ENCODE peak calls at places on chromosomes 6 and 20, in five cellular contexts. H is ELR; M is mammary epithelial cell; L is IMR-90; J is stimulated activated CD4-positive, alpha-beta T cell treated with anti-CD3 and anti-CD28 coated beads, TNF-alpha, amount 100 ng/mL, for 24 hours. P is an unnamed sample.

GRCh38 chr6:29255530-29255929 is 46.0 kb upstream of the OR14J1 start:
- DNase-seq in H (peak; percentile 1), M (no peak), L (no peak), J (no peak), P (no peak)

GRCh38 chr6:149895702-149896310 is 2.1 kb downstream of the RAET1E start:
- DNase-seq in H (peak; percentile 94), M (peak; percentile 76), L (peak; percentile 62), J (no peak), P (peak; percentile 49)

GRCh38 chr20:45704969-45705637 is at the start of gene WFDC10B:
- DNase-seq in H (no peak), M (peak; percentile 21), L (no peak), J (no peak), P (no peak)

GRCh38 chr6:37477186-37477585 is 22.5 kb downstream of the CCDC167 start:
- DNase-seq in H (no peak), M (no peak), L (no peak), J (no peak), P (no peak)

GRCh38 chr20:43751167-43752050 is 24.6 kb upstream of the GTSF1L start:
- DNase-seq in H (peak; percentile 98), M (peak; percentile 90), L (peak; percentile 92), J (peak; percentile 47), P (peak; percentile 75)

GRCh38 chr6:116385462-116385807 is 14.7 kb downstream of the DSE start:
- DNase-seq in H (peak; percentile 86), M (peak; percentile 91), L (peak; percentile 82), J (no peak), P (peak; percentile 65)

GRCh38 chr6:97186416-97186999 is 96.5 kb downstream of the MMS22L start:
- DNase-seq in H (peak; percentile 75), M (peak; percentile 48), L (peak; percentile 65), J (peak; percentile 43), P (peak; percentile 82)

GRCh38 chr20:44861547-44862006 is 23.9 kb upstream of the YWHAB start:
- DNase-seq in H (peak; percentile 36), M (peak; percentile 20), L (peak; percentile 18), J (no peak), P (peak; percentile 62)

GRCh38 chr6:7632501-7633290 is 42.7 kb downstream of the SNRNP48 start:
- DNase-seq in H (no peak), M (no peak), L (no peak), J (no peak), P (no peak)

GRCh38 chr6:91088515-91088914 is 501.6 kb upstream of the MAP3K7 start:
- DNase-seq in H (no peak), M (no peak), L (no peak), J (no peak), P (no peak)

GRCh38 chr6:144378437-144378836 is 93.3 kb downstream of the UTRN start:
- DNase-seq in H (peak; percentile 38), M (peak; percentile 49), L (peak; percentile 27), J (no peak), P (no peak)

GRCh38 chr6:37612475-37612874 is 85.2 kb downstream of the MDGA1 start:
- DNase-seq in H (peak; percentile 54), M (peak; percentile 14), L (peak; percentile 37), J (no peak), P (peak; percentile 10)

GRCh38 chr20:25139061-25139705 is 56.3 kb upstream of the ENTPD6 start:
- DNase-seq in H (no peak), M (no peak), L (no peak), J (no peak), P (no peak)

GRCh38 chr6:39835856-39836442 is 43.8 kb downstream of the DAAM2 start:
- DNase-seq in H (no peak), M (no peak), L (peak; percentile 37), J (no peak), P (peak; percentile 31)

GRCh38 chr6:63537126-63537958 is 34.9 kb upstream of the LOC128125822 start:
- DNase-seq in H (peak; percentile 17), M (peak; percentile 94), L (no peak), J (no peak), P (no peak)

GRCh38 chr20:53550590-53551187 is 43.0 kb downstream of the ZNF217 start:
- DNase-seq in H (no peak), M (no peak), L (no peak), J (no peak), P (peak; percentile 86)

GRCh38 chr20:33679758-33680485 is 5.7 kb upstream of the NECAB3 start:
- DNase-seq in H (no peak), M (no peak), L (no peak), J (no peak), P (no peak)

GRCh38 chr20:23435675-23436539 is 3.6 kb upstream of the CSTL1 start:
- DNase-seq in H (no peak), M (no peak), L (no peak), J (no peak), P (peak; percentile 18)

GRCh38 chr6:140921366-140922226 is 1211.1 kb upstream of the GJE1 start:
- DNase-seq in H (peak; percentile 87), M (peak; percentile 89), L (peak; percentile 86), J (no peak), P (peak; percentile 88)

GRCh38 chr6:168468046-168468445 is 27.1 kb downstream of the SMOC2 start:
- DNase-seq in H (no peak), M (no peak), L (no peak), J (no peak), P (no peak)

GRCh38 chr20:50980071-50980681 is 21.6 kb downstream of the MOCS3 start:
- DNase-seq in H (peak; percentile 100), M (peak; percentile 99), L (peak; percentile 100), J (no peak), P (peak; percentile 98)

GRCh38 chr6:132811276-132811675 is 3.1 kb upstream of the RPS12 start:
- DNase-seq in H (no peak), M (no peak), L (peak; percentile 35), J (no peak), P (peak; percentile 38)

GRCh38 chr6:145199961-145200360 is 535.4 kb downstream of the EPM2A start:
- DNase-seq in H (peak; percentile 70), M (peak; percentile 34), L (peak; percentile 65), J (no peak), P (peak; percentile 36)

GRCh38 chr6:158083687-158084325 is 84.3 kb downstream of the SERAC1 start:
- DNase-seq in H (no peak), M (no peak), L (no peak), J (no peak), P (no peak)

GRCh38 chr6:54877713-54878317 is 31.2 kb downstream of the FAM83B start:
- DNase-seq in H (no peak), M (no peak), L (no peak), J (no peak), P (no peak)

GRCh38 chr6:123030292-123030691 is 34.3 kb downstream of the CLVS2 start:
- DNase-seq in H (no peak), M (peak; percentile 14), L (no peak), J (no peak), P (no peak)

GRCh38 chr6:73389854-73390253 is 4.8 kb upstream of the DDX43 start:
- DNase-seq in H (no peak), M (no peak), L (no peak), J (no peak), P (no peak)

GRCh38 chr6:43893073-43893472 is 123.1 kb downstream of the VEGFA start:
- DNase-seq in H (no peak), M (no peak), L (no peak), J (no peak), P (no peak)

GRCh38 chr6:43954311-43955131 is 172.7 kb downstream of the MRPL14 start:
- DNase-seq in H (no peak), M (no peak), L (no peak), J (no peak), P (no peak)

GRCh38 chr6:164817662-164818061 is 491.7 kb downstream of the C6orf118 start:
- DNase-seq in H (no peak), M (no peak), L (no peak), J (no peak), P (no peak)

GRCh38 chr6:118768904-118769325 is 117.5 kb upstream of the CEP85L start:
- DNase-seq in H (no peak), M (peak; percentile 25), L (no peak), J (no peak), P (peak; percentile 24)

GRCh38 chr20:22916121-22916842 is 118.8 kb upstream of the SSTR4 start:
- DNase-seq in H (no peak), M (no peak), L (no peak), J (no peak), P (no peak)

P was measured in fibroblast of pulmonary artery.